ENCODE peak calls at places on chromosomes 2 and 18, in ten cellular contexts. W, I, L, Y, K, P, N, B, F and V are unnamed samples.

GRCh38 chr18:8254664-8255063 is 354.6 kb upstream of the RAB12 start:
- DNase-seq in I (no peak), Y (no peak), B (no peak), N (no peak), L (no peak), P (peak), K (no peak), F (no peak), W (no peak), V (no peak)

GRCh38 chr2:241272298-241272721 is 43.2 kb downstream of the HDLBP start:
- DNase-seq in B (no peak), W (no peak), L (peak), P (no peak), I (peak), N (peak), F (peak), K (no peak), Y (no peak), V (no peak)

GRCh38 chr2:234453216-234453615 is 43.7 kb downstream of the ARL4C start:
- DNase-seq in N (no peak), L (no peak), B (no peak), F (no peak), I (no peak), P (no peak), K (no peak), Y (no peak), W (no peak), V (no peak)

GRCh38 chr2:30267161-30267568 is 35.8 kb downstream of the LBH start:
- DNase-seq in L (no peak), K (no peak), F (peak), B (no peak), Y (no peak), P (no peak), W (no peak), N (no peak), I (no peak), V (no peak)

GRCh38 chr18:23141022-23141999 is 6.0 kb downstream of the CABLES1 start:
- DNase-seq in P (peak), I (peak), Y (no peak), W (no peak), N (no peak), K (no peak), F (no peak), B (no peak), L (no peak), V (no peak)

GRCh38 chr2:197786010-197786877 is 1.1 kb upstream of the BOLL start:
- DNase-seq in B (peak), N (peak), P (no peak), Y (peak), W (no peak), L (peak), K (peak), F (peak), I (peak), V (no peak)

GRCh38 chr2:211760103-211760502 is 778.5 kb downstream of the ERBB4 start:
- DNase-seq in I (no peak), P (no peak), F (no peak), Y (no peak), W (no peak), K (no peak), L (no peak), N (no peak), B (no peak), V (no peak)

GRCh38 chr2:18046558-18046957 is 168.1 kb downstream of the KCNS3 start:
- DNase-seq in Y (no peak), B (no peak), N (no peak), F (no peak), W (no peak), P (peak), L (no peak), K (no peak), I (no peak), V (no peak)

GRCh38 chr2:174771631-174772491 is 7.6 kb upstream of the CHRNA1 start:
- DNase-seq in K (peak), N (no peak), F (peak), B (no peak), L (peak), P (peak), W (peak), I (peak), Y (no peak), V (peak)

GRCh38 chr2:96891591-96892333 is 21.9 kb upstream of the SEMA4C start:
- DNase-seq in B (no peak), K (no peak), Y (peak), P (peak), N (no peak), F (no peak), I (peak), W (no peak), L (peak), V (no peak)

GRCh38 chr2:141021109-141021508 is 1109.7 kb downstream of the LRP1B start:
- DNase-seq in B (no peak), Y (no peak), P (peak), I (no peak), F (no peak), K (no peak), L (no peak), N (no peak), W (peak), V (peak)

GRCh38 chr18:62498616-62499262 is 24.1 kb upstream of the ZCCHC2 start:
- DNase-seq in K (no peak), L (no peak), B (no peak), Y (no peak), N (no peak), I (no peak), W (no peak), P (no peak), F (no peak), V (no peak)

GRCh38 chr18:37254973-37255372 is 310.6 kb downstream of the CELF4 start:
- DNase-seq in Y (no peak), L (no peak), B (no peak), P (no peak), F (no peak), W (no peak), K (no peak), I (no peak), N (no peak), V (no peak)

GRCh38 chr18:8662574-8663255 is 42.6 kb upstream of the MTCL1 start:
- DNase-seq in N (no peak), F (peak), W (no peak), B (no peak), P (no peak), I (no peak), Y (no peak), K (no peak), L (no peak), V (no peak)

GRCh38 chr2:55877101-55877500 is 46.5 kb downstream of the EFEMP1 start:
- DNase-seq in F (no peak), Y (no peak), I (no peak), P (peak), W (no peak), B (no peak), L (no peak), K (no peak), N (no peak), V (no peak)